ENCODE peak calls at places on chromosomes 2 and 18, in five cellular contexts. V is Panc1, K is neural progenitor cell, X is mesenchymal stem cell, I is uterus. J is an unnamed sample. For H3K4me1, the result is how much of the 10 kb centered on the place peaks cover.

GRCh38 chr2:7627587-7627986 is 710.4 kb downstream of the RNF144A start:
- DNase-seq in V (no peak), K (no peak), X (peak), I (no peak), J (no peak)

GRCh38 chr2:159905901-159906300 is 107.9 kb upstream of the CD302 start:
- DNase-seq in V (no peak), K (no peak), X (no peak), I (no peak), J (no peak)

GRCh38 chr2:70433315-70433714 is 120.3 kb downstream of the TGFA start:
- DNase-seq in V (no peak), K (no peak), X (no peak), I (no peak), J (no peak)

GRCh38 chr2:109409347-109410020 is 204.3 kb downstream of the SEPTIN10 start:
- DNase-seq in V (no peak), K (no peak), X (no peak), I (no peak), J (peak)

GRCh38 chr2:205660521-205661124 is 21.7 kb upstream of the NRP2 start:
- DNase-seq in V (no peak), K (no peak), X (peak), I (peak), J (peak)

GRCh38 chr18:53909668-53910067 is 314.8 kb downstream of the MBD2 start:
- DNase-seq in V (no peak), K (no peak), X (peak), I (no peak), J (no peak)

GRCh38 chr2:126946323-126947089 is 47.8 kb downstream of the TEX51 start:
- DNase-seq in V (no peak), K (no peak), X (no peak), I (no peak), J (no peak)

GRCh38 chr18:9707381-9708056 is 582 bp upstream of the RAB31 start:
- DNase-seq in V (no peak), K (no peak), X (peak), I (peak), J (peak)

GRCh38 chr2:79511320-79511951 is 1.4 kb upstream of the CTNNA2 start:
- DNase-seq in V (no peak), K (peak), X (peak), I (no peak), J (peak)

GRCh38 chr2:218393750-218394290 is 5.8 kb upstream of the CTDSP1 start:
- DNase-seq in V (no peak), K (no peak), X (no peak), I (no peak), J (peak)

GRCh38 chr18:74897971-74898657 is 300.4 kb downstream of the ZNF407 start:
- DNase-seq in V (no peak), K (no peak), X (peak), I (no peak), J (peak)

GRCh38 chr2:42978175-42978886 is 185.9 kb upstream of the HAAO start:
- DNase-seq in V (no peak), K (no peak), X (no peak), I (peak), J (no peak)

GRCh38 chr2:191889924-191890323 is 43.0 kb upstream of the CAVIN2 start:
- DNase-seq in V (no peak), K (no peak), X (no peak), I (no peak), J (no peak)

GRCh38 chr2:219247678-219248642 is 2.7 kb downstream of the STK16 start:
- DNase-seq in V (no peak), K (no peak), X (no peak), I (no peak), J (peak)

GRCh38 chr2:191688934-191689695 is 11.2 kb downstream of the NABP1 start:
- DNase-seq in V (no peak), K (no peak), X (peak), I (no peak), J (no peak)

GRCh38 chr18:58313491-58314032 is 269.5 kb downstream of the NEDD4L start:
- DNase-seq in V (no peak), K (no peak), X (no peak), I (no peak), J (peak)

GRCh38 chr2:111119847-111120252 is 864 bp upstream of the BCL2L11 start:
- DNase-seq in V (no peak), K (peak), X (no peak), I (no peak), J (peak)

GRCh38 chr2:169303579-169304285 is 58.6 kb downstream of the LRP2 start:
- DNase-seq in V (no peak), K (no peak), X (no peak), I (no peak), J (no peak)

GRCh38 chr18:63831080-63831788 is 56.0 kb downstream of the SERPINB7 start:
- DNase-seq in V (no peak), K (no peak), X (peak), I (no peak), J (peak)

GRCh38 chr2:101627284-101628049 is 70.0 kb upstream of the MAP4K4 start:
- DNase-seq in V (no peak), K (no peak), X (no peak), I (no peak), J (no peak)

GRCh38 chr18:47749195-47749973 is 181.1 kb downstream of the SMAD2 start:
- DNase-seq in V (peak), K (peak), X (peak), I (peak), J (peak)

GRCh38 chr18:67669993-67670671 is 153.6 kb upstream of the DSEL start:
- DNase-seq in V (no peak), K (no peak), X (peak), I (no peak), J (peak)

GRCh38 chr2:148486655-148487054 is 157.9 kb upstream of the EPC2 start:
- DNase-seq in V (no peak), K (no peak), X (no peak), I (no peak), J (no peak)
- H3K4me3 ChIP-seq in V (no peak), K (no peak), X (no peak), I (no peak), J (no peak)

DNA sequence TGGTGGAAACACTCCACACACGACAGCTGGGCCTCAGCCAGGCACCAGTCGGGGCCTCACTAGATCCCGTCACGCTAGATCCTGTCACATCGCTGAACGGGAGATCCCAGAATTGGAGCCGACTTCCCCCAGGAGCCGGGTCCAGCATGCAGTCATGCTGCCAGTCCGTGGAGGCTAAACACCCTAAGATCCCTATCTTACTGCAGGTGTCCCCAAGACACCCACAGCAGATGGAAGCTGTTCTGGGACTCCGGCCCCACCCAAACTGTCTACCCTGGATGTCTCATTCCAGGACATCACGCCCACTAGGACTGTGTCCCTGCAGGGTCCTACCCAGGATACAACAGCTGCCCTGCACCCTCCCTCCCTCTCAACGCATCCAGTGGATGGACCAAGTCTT is 23.4 kb downstream of the ZNF516 start:
- DNase-seq in V (no peak), K (no peak), X (no peak), I (no peak), J (no peak)
- H3K4me1 ChIP-seq in V (under half), K (under half), X (under half), I (under half), J (under half)

GRCh38 chr2:63643486-63643885 is 54.7 kb downstream of the MDH1 start:
- DNase-seq in V (no peak), K (no peak), X (no peak), I (no peak), J (no peak)

GRCh38 chr2:63648632-63649031 is 59.9 kb downstream of the MDH1 start:
- DNase-seq in V (no peak), K (no peak), X (no peak), I (no peak), J (no peak)

GRCh38 chr2:63639344-63639743 is 50.6 kb downstream of the MDH1 start:
- DNase-seq in V (no peak), K (peak), X (no peak), I (no peak), J (no peak)

GRCh38 chr2:63642941-63643340 is 54.2 kb downstream of the MDH1 start:
- DNase-seq in V (no peak), K (no peak), X (no peak), I (no peak), J (no peak)
- H3K4me3 ChIP-seq in V (no peak), K (no peak), X (no peak), I (no peak), J (no peak)

DNA sequence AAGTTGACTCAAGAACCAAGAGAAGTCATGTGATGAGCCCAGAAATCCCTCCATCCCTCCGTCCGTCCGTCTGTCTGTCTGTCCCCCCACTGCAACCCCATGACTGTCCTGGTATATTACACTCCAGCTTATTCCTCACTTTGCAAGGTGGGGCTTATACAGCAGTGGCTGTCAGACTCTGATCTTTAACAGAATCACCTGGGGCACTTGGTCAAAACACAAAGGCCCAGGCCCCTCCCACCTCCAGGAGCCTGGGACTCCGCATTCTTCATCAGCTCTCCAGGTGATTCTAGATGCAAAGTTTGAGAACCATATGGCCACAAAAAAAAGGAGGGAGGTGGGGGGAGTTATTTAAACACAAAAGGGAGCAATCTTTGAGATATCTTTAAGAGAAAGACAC is 61.4 kb downstream of the MYO5B start:
- DNase-seq in V (no peak), K (no peak), X (no peak), I (no peak), J (no peak)
- H3K4me1 ChIP-seq in V (under half), K (under half), X (under half), I (under half), J (under half)

GRCh38 chr2:95346738-95347671 is 49.9 kb downstream of the KCNIP3 start:
- DNase-seq in V (no peak), K (peak), X (peak), I (peak), J (peak)
- H3K4me3 ChIP-seq in V (peak), K (peak), X (peak), I (peak), J (peak)

J was measured in osteoblast.